ENCODE peak calls at places on chromosomes 2 and 18, in four cellular contexts. D is WTC11, J is K562, O is GM12878. V is an unnamed sample.

GRCh38 chr2:15943378-15943851 is 3.1 kb downstream of the MYCN start:
- DNase-seq in D (peak; percentile 69), J (peak; percentile 65), O (no peak), V (no peak)

GRCh38 chr2:72913531-72914225 is 3.6 kb upstream of the EMX1 start:
- DNase-seq in D (no peak), J (no peak), O (no peak), V (no peak)

GRCh38 chr2:25042321-25043240 is 705 bp downstream of the EFR3B start:
- DNase-seq in D (peak; percentile 52), J (peak; percentile 16), O (no peak), V (no peak)

GRCh38 chr2:121187922-121188411 is 97.0 kb downstream of the TFCP2L1 start:
- DNase-seq in D (no peak), J (no peak), O (no peak), V (no peak)

GRCh38 chr2:200156140-200156858 is 150.2 kb upstream of the SPATS2L start:
- DNase-seq in D (no peak), J (no peak), O (no peak), V (peak; percentile 24)

GRCh38 chr18:49572935-49573334 is 11.1 kb downstream of the LIPG start:
- DNase-seq in D (no peak), J (no peak), O (no peak), V (no peak)

GRCh38 chr2:479505-480161 is 191.7 kb upstream of the ALKAL2 start:
- DNase-seq in D (no peak), J (no peak), O (no peak), V (peak; percentile 15)

GRCh38 chr2:43142921-43143438 is 83.4 kb downstream of the ZFP36L2 start:
- DNase-seq in D (no peak), J (peak; percentile 69), O (no peak), V (peak; percentile 78)

GRCh38 chr2:99636432-99637034 is 146.7 kb upstream of the REV1 start:
- DNase-seq in D (no peak), J (peak; percentile 10), O (no peak), V (no peak)

GRCh38 chr2:163182764-163183354 is 344.3 kb upstream of the KCNH7 start:
- DNase-seq in D (no peak), J (peak; percentile 10), O (no peak), V (no peak)

GRCh38 chr2:233832869-233833812 is 21.2 kb downstream of the HJURP start:
- DNase-seq in D (peak; percentile 80), J (peak; percentile 14), O (no peak), V (peak; percentile 54)

GRCh38 chr2:122643725-122644329 is 888.4 kb downstream of the TSN start:
- DNase-seq in D (no peak), J (no peak), O (no peak), V (no peak)

GRCh38 chr2:145460151-145460550 is 940.2 kb upstream of the ZEB2 start:
- DNase-seq in D (no peak), J (no peak), O (no peak), V (no peak)

GRCh38 chr2:45867349-45867748 is 215.9 kb downstream of the PRKCE start:
- DNase-seq in D (no peak), J (no peak), O (no peak), V (no peak)

GRCh38 chr2:100303744-100304143 is 18.6 kb downstream of the LONRF2 start:
- DNase-seq in D (no peak), J (no peak), O (no peak), V (no peak)

GRCh38 chr2:145813481-145813880 is 1293.6 kb upstream of the ZEB2 start:
- DNase-seq in D (no peak), J (no peak), O (no peak), V (no peak)

GRCh38 chr2:170324640-170325046 is 146.7 kb downstream of the MYO3B start:
- DNase-seq in D (peak; percentile 74), J (peak; percentile 51), O (no peak), V (peak; percentile 51)

GRCh38 chr18:44123743-44124142 is 556.9 kb upstream of the SETBP1 start:
- DNase-seq in D (no peak), J (no peak), O (no peak), V (no peak)

GRCh38 chr18:75076286-75076685 is 132.7 kb downstream of the PTGR3 start:
- DNase-seq in D (no peak), J (no peak), O (no peak), V (no peak)

GRCh38 chr18:74476154-74476553 is 19.0 kb upstream of the DIPK1C start:
- DNase-seq in D (peak; percentile 71), J (peak; percentile 49), O (no peak), V (peak; percentile 25)

GRCh38 chr2:142495141-142495540 is 364.3 kb upstream of the LRP1B start:
- DNase-seq in D (no peak), J (no peak), O (no peak), V (no peak)

GRCh38 chr18:46322411-46322891 is 218.3 kb downstream of the HAUS1 start:
- DNase-seq in D (no peak), J (no peak), O (no peak), V (no peak)

GRCh38 chr18:58112174-58112573 is 68.1 kb downstream of the NEDD4L start:
- DNase-seq in D (no peak), J (no peak), O (no peak), V (no peak)

GRCh38 chr2:159982270-159982669 is 80.1 kb downstream of the PLA2R1 start:
- DNase-seq in D (no peak), J (no peak), O (no peak), V (no peak)

GRCh38 chr2:148967484-148967883 is 71.0 kb upstream of the LYPD6B start:
- DNase-seq in D (no peak), J (no peak), O (no peak), V (no peak)

GRCh38 chr2:151638188-151638933 is 95.9 kb downstream of the NEB start:
- DNase-seq in D (no peak), J (no peak), O (peak; percentile 4), V (peak; percentile 76)

GRCh38 chr2:179913809-179914208 is 52.4 kb upstream of the ZNF385B start:
- DNase-seq in D (no peak), J (no peak), O (no peak), V (no peak)

GRCh38 chr2:144597894-144598593 is 78.1 kb upstream of the ZEB2 start:
- DNase-seq in D (no peak), J (no peak), O (no peak), V (no peak)

GRCh38 chr18:79789091-79789891 is 8.4 kb upstream of the KCNG2 start:
- DNase-seq in D (no peak), J (no peak), O (no peak), V (no peak)
- TF ChIP-seq CREM in D (no peak), J (no peak), O (no peak), V (no peak)

GRCh38 chr2:175158894-175159293 is 9.1 kb downstream of the ATF2 start:
- DNase-seq in D (no peak), J (no peak), O (no peak), V (no peak)

GRCh38 chr2:175151791-175152190 is 16.2 kb downstream of the ATF2 start:
- DNase-seq in D (no peak), J (no peak), O (no peak), V (no peak)

GRCh38 chr2:175152242-175152641 is 15.8 kb downstream of the ATF2 start:
- DNase-seq in D (no peak), J (no peak), O (no peak), V (no peak)

GRCh38 chr2:175156534-175156933 is 11.5 kb downstream of the ATF2 start:
- DNase-seq in D (no peak), J (no peak), O (no peak), V (no peak)

GRCh38 chr2:175154670-175155082 is 13.3 kb downstream of the ATF2 start:
- DNase-seq in D (no peak), J (no peak), O (no peak), V (no peak)
- TF ChIP-seq CREM in D (no peak), J (no peak), O (peak; percentile 18), V (no peak)

GRCh38 chr2:232295971-232296370 is 82.6 kb upstream of the ALPP start:
- DNase-seq in D (no peak), J (no peak), O (no peak), V (no peak)

GRCh38 chr2:232293191-232293590 is 85.4 kb upstream of the ALPP start:
- DNase-seq in D (no peak), J (no peak), O (no peak), V (no peak)

GRCh38 chr2:232291343-232291742 is 87.2 kb upstream of the ALPP start:
- DNase-seq in D (no peak), J (no peak), O (no peak), V (no peak)

GRCh38 chr2:232288489-232288888 is 90.1 kb upstream of the ALPP start:
- DNase-seq in D (no peak), J (no peak), O (no peak), V (no peak)

DNA sequence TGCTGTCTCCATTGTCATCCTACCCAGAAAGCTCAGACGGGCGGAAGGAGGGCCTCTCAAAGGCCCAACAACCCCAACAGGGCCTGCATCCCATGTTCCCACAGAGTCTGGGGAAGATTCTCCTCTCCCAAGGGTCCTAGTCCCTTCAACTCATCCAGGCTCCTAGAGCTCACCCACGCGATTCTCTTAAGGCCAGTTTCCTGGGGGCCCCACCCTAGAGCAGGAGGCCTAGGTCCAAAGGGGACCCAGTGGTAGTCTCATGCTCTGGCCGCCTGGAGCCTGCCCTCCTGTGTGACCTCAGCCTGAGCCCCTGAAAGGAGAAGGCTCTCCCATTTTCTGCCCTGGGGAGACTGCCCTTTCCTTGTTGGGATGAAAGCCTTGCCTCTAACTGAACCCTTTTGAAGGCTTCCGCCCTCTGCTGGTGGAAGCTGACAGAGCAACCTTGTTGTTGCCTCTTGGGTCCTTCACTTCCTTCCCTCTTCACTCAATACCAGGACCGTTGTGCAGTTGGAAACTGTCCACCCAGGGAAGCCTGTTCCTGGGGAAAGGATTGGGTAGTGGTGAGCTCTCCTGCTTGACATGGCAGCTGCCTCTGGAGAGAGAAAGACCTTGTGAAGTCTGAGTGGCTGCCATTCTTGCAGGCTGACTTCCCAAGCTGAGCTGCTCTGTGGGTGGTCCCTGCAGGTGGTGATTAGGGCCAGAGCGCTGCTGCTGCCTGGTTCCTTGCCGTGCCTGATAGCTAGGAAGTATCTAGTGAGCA is 86.0 kb upstream of the ALPP start:
- DNase-seq in D (peak; percentile 88), J (peak; percentile 58), O (no peak), V (peak; percentile 58)
- TF ChIP-seq CREM in D (no peak), J (no peak), O (no peak), V (no peak)

GRCh38 chr2:10753876-10754275 is 32.4 kb downstream of the ATP6V1C2 start:
- DNase-seq in D (no peak), J (no peak), O (no peak), V (no peak)

GRCh38 chr2:10753156-10753555 is 31.7 kb downstream of the ATP6V1C2 start:
- DNase-seq in D (no peak), J (no peak), O (no peak), V (no peak)

GRCh38 chr2:10755621-10756020 is 34.2 kb downstream of the ATP6V1C2 start:
- DNase-seq in D (no peak), J (no peak), O (no peak), V (no peak)

GRCh38 chr2:10752236-10752635 is 30.8 kb downstream of the ATP6V1C2 start:
- DNase-seq in D (no peak), J (no peak), O (no peak), V (no peak)

DNA sequence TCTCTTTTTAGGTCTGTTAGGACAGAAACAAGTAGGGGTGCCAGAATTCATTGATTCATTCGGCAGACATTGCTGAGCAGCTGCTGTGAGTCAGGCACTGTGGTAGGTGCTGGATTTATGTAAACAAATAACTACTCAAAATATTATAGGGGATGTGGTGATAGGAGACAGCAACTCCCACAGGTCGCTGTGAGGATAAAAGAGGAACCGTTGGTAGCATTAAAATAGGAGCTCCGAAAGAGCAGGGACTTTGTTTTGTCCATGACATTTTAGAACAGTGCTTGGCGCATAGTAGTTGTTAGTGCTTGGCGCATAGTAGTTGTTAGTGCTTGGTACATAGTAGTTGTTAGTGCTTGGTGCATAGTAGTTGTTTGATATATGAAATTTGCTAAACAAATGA is 29.2 kb downstream of the ATP6V1C2 start:
- DNase-seq in D (no peak), J (no peak), O (no peak), V (no peak)
- TF ChIP-seq CREM in D (no peak), J (no peak), O (no peak), V (no peak)

GRCh38 chr2:178006710-178007109 is 65.9 kb downstream of the PDE11A start:
- DNase-seq in D (no peak), J (no peak), O (no peak), V (no peak)
- TF ChIP-seq CREM in D (no peak), J (no peak), O (no peak), V (no peak)